ENCODE peak calls at places on chromosomes 16 and 17, in eight cellular contexts. Z is sigmoid colon; B is aorta; G is Peyer's patch; D is kidney; E is lung; I is effector memory CD4-positive, alpha-beta T cell; J is SJCRH30. N is an unnamed sample. For H3K4me1 and H3K36me3, the result is how much of the 10 kb centered on the place peaks cover.

GRCh38 chr16:79980650-79981521 is 380.3 kb upstream of the MAF start:
- DNase-seq in Z (no peak), B (no peak), G (peak), D (no peak), E (no peak), I (no peak), J (no peak), N (no peak)

GRCh38 chr16:79172306-79172705 is 428.2 kb downstream of the MAF start:
- DNase-seq in Z (no peak), B (no peak), G (no peak), D (no peak), E (peak), I (no peak), J (no peak), N (no peak)

GRCh38 chr16:58464047-58464915 is 35.7 kb upstream of the NDRG4 start:
- DNase-seq in Z (no peak), B (no peak), G (no peak), D (no peak), E (no peak), I (no peak), J (no peak), N (peak)

GRCh38 chr17:66469890-66470289 is 167.5 kb downstream of the PRKCA start:
- DNase-seq in Z (no peak), B (no peak), G (no peak), D (no peak), E (no peak), I (no peak), J (no peak), N (no peak)

GRCh38 chr16:8937803-8938202 is 25.9 kb downstream of the USP7 start:
- DNase-seq in Z (no peak), B (no peak), G (no peak), D (no peak), E (no peak), I (no peak), J (no peak), N (no peak)

GRCh38 chr16:77657016-77657415 is 65.3 kb upstream of the NUDT7 start:
- DNase-seq in Z (no peak), B (no peak), G (no peak), D (no peak), E (no peak), I (no peak), J (no peak), N (peak)

GRCh38 chr16:23941963-23942564 is 106.3 kb downstream of the PRKCB start:
- DNase-seq in Z (no peak), B (no peak), G (no peak), D (no peak), E (no peak), I (no peak), J (peak), N (peak)

GRCh38 chr17:71866095-71866494 is 254.7 kb upstream of the SOX9 start:
- DNase-seq in Z (no peak), B (no peak), G (no peak), D (no peak), E (no peak), I (no peak), J (no peak), N (no peak)

GRCh38 chr16:20167323-20167722 is 93.6 kb upstream of the GPR139 start:
- DNase-seq in Z (no peak), B (no peak), G (no peak), D (no peak), E (no peak), I (no peak), J (no peak), N (no peak)

GRCh38 chr16:49838361-49838638 is 17.6 kb downstream of the ZNF423 start:
- DNase-seq in Z (no peak), B (no peak), G (no peak), D (no peak), E (no peak), I (no peak), J (no peak), N (no peak)

GRCh38 chr17:37359682-37360188 is 16.1 kb upstream of the C17orf78 start:
- DNase-seq in Z (peak), B (no peak), G (no peak), D (no peak), E (peak), I (no peak), J (no peak), N (no peak)

GRCh38 chr16:26475579-26475978 is 591.1 kb upstream of the C16orf82 start:
- DNase-seq in Z (no peak), B (no peak), G (no peak), D (no peak), E (no peak), I (no peak), J (no peak), N (no peak)

GRCh38 chr16:86566601-86566965 is at the start of gene FOXC2:
- DNase-seq in Z (peak), B (peak), G (peak), D (peak), E (peak), I (peak), J (peak), N (peak)

GRCh38 chr17:50904522-50905459 is 38.6 kb upstream of the TOB1 start:
- DNase-seq in Z (peak), B (peak), G (peak), D (peak), E (peak), I (no peak), J (peak), N (peak)

GRCh38 chr17:1720856-1721386 is 3.6 kb upstream of the WDR81 start:
- DNase-seq in Z (peak), B (no peak), G (peak), D (peak), E (peak), I (peak), J (no peak), N (peak)

GRCh38 chr17:73412914-73413313 is 101.1 kb upstream of the CDC42EP4 start:
- DNase-seq in Z (peak), B (peak), G (no peak), D (no peak), E (no peak), I (no peak), J (no peak), N (no peak)

GRCh38 chr17:37848690-37849616 is 75.3 kb upstream of the TBC1D3K start:
- DNase-seq in Z (no peak), B (no peak), G (no peak), D (no peak), E (no peak), I (no peak), J (peak), N (no peak)

GRCh38 chr17:60138769-60139437 is 10.9 kb upstream of the CA4 start:
- DNase-seq in Z (peak), B (no peak), G (no peak), D (peak), E (no peak), I (no peak), J (no peak), N (peak)

GRCh38 chr17:48930435-48930873 is 14.2 kb downstream of the SNF8 start:
- DNase-seq in Z (no peak), B (no peak), G (no peak), D (no peak), E (no peak), I (no peak), J (peak), N (peak)

GRCh38 chr16:66508914-66509496 is 40.9 kb downstream of the TK2 start:
- DNase-seq in Z (peak), B (peak), G (peak), D (peak), E (no peak), I (no peak), J (no peak), N (no peak)

GRCh38 chr17:68291836-68292688 is 767 bp downstream of the ARSG start:
- DNase-seq in Z (peak), B (peak), G (peak), D (peak), E (peak), I (peak), J (peak), N (peak)

GRCh38 chr17:57445051-57445450 is 188.7 kb downstream of the MSI2 start:
- DNase-seq in Z (no peak), B (peak), G (no peak), D (no peak), E (no peak), I (no peak), J (no peak), N (no peak)

GRCh38 chr16:27334874-27335273 is 21.1 kb downstream of the IL4R start:
- DNase-seq in Z (no peak), B (no peak), G (no peak), D (no peak), E (no peak), I (no peak), J (no peak), N (no peak)

DNA sequence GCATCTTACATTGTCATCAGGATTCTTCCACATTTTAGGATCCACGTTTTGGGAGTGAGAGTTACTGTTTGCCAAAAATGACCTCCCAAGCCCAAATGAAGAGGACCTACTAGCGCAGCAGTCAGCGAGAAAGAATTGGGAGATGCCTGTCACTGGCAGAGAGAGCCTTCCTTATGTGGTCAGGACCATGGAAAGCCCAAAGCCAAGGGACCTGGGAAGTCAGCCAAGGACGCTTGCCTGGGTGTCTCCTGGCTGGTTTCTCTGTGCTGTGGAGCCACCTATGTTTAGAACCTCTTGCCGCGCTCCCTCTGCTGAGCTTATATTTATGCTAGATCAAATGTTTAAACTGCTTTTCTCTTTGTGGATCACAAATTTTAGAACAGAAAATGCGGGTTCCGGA is 24.9 kb upstream of the RHBDL3 start:
- DNase-seq in Z (no peak), B (no peak), G (no peak), D (peak), E (no peak), I (no peak), J (peak), N (no peak)
- H3K4me3 ChIP-seq in Z (no peak), B (no peak), G (no peak), D (no peak), E (no peak), I (no peak), J (no peak), N (no peak)

DNA sequence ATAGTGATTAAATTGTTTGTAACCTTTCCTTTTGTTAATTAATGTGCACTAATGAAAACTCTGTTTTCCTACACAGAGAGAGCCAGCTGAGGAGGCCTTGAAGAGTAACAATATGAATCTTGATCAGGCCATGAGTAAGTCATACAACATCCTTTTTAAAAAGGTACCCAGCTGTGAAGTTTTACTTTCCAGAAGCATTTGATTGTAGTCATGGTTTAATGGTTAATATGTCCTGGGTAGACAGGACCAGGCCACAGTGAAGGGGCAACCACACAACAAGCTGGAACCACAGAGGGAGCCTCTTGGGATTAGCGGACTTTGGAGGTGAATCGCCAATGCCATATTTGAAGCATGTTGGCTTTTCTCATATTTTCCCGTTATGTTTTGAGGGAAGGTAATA is 55.6 kb downstream of the TMC6 start:
- DNase-seq in Z (no peak), B (no peak), G (no peak), D (no peak), E (no peak), I (no peak), J (no peak), N (no peak)
- H3K4me1 ChIP-seq in Z (under half), B (under half), G (under half), D (under half), E (under half), I (under half), J (under half), N (under half)

DNA sequence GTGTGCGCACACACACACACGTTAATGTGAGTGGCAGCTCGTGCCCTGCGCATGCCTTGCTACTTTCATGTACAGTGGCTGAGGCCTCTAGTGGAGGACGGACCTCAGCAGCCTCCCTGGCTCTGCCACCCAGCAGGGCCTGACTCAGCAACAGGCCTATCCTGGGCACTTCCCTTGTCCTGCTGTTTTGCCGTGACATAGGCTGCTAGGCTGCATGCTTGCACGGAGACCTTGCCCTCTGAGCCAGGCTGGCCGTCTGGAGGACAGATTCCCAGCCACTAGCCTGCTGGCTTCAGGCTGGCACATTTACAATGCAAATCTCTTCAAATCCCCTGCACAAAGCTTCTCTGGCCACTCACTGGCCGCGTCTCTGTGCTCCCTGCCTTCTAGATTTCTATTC is 9.5 kb downstream of the RNF213 start:
- DNase-seq in Z (no peak), B (no peak), G (no peak), D (no peak), E (no peak), I (no peak), J (no peak), N (no peak)
- H3K36me3 ChIP-seq in Z (under half), B (under half), G (under half), D (under half), E (under half), I (half or more), J (under half), N (under half)

GRCh38 chr16:24986512-24987303 is 28.5 kb downstream of the ARHGAP17 start:
- DNase-seq in Z (peak), B (no peak), G (peak), D (no peak), E (no peak), I (no peak), J (peak), N (no peak)
- H3K4me3 ChIP-seq in Z (no peak), B (no peak), G (no peak), D (no peak), E (no peak), I (no peak), J (peak), N (no peak)

GRCh38 chr17:7883781-7884386 is 4.7 kb upstream of the CHD3 start:
- DNase-seq in Z (no peak), B (no peak), G (peak), D (no peak), E (no peak), I (peak), J (no peak), N (no peak)
- H3K4me1 ChIP-seq in Z (under half), B (under half), G (half or more), D (under half), E (under half), I (under half), J (under half), N (under half)

GRCh38 chr17:18027280-18027679 is 11.7 kb downstream of the ATPAF2 start:
- DNase-seq in Z (no peak), B (no peak), G (peak), D (no peak), E (no peak), I (no peak), J (no peak), N (no peak)
- H3K36me3 ChIP-seq in Z (under half), B (under half), G (under half), D (under half), E (under half), I (under half), J (under half), N (under half)

DNA sequence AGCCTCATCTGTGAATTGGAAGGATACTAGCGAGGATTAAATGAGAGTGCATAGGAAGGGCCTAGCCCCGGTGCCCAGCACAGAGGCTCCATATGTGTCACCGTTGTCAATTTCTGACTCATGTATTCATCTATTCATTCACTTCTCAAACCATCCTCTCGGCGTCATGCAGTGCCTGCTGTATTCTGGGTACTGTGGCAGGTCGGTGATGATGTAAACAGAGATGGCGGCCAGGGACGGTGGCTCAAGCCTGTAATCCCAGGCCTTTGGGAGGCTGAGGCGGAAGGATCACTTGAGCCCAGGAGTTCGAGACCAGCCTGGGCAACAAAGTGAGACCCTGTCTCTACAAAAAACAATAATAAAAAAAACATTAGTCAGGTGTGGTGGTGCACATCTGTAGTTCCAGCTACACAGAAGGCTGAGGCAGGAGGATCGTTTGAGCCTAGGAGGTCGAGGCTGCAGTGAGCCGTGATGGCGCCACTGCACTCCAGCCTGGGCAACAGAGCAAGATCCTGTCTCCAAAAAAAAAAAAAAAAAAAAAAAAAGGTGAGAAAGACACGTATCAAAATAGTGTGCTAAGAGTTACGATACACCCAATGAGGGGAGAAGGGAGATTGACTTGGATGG is 4.3 kb upstream of the PPP1R1B start:
- DNase-seq in Z (no peak), B (no peak), G (no peak), D (no peak), E (no peak), I (peak), J (no peak), N (no peak)
- H3K4me3 ChIP-seq in Z (no peak), B (no peak), G (no peak), D (no peak), E (no peak), I (peak), J (no peak), N (peak)

DNA sequence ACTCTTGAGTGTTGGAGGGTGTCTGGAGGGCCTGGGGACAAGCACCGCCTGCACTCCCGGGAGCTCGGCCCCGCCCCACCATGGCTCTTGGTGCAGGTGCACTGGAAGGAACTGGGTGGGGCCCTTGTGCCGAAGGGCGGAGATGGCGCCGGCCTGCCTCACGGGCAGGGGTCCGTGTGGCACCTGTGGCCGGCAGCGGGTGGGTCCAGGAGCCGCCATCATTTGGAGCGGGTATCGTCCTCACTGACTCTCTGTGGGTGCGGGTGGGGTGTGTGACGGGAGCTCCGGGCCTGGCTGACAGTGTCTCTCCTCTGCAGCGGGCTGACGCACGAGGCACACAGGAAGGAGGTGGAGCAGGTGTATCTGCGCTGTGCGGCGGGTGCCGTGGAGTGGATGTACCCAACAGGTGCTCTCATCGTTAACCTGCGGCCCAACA is 5.2 kb downstream of the METRNL start:
- DNase-seq in Z (no peak), B (no peak), G (peak), D (no peak), E (peak), I (no peak), J (no peak), N (no peak)
- H3K4me1 ChIP-seq in Z (under half), B (under half), G (half or more), D (under half), E (under half), I (under half), J (half or more), N (under half)

N was measured in BE2C.